ENCODE peak calls at places on chromosomes 3 and 15, in ten cellular contexts. O is heart left ventricle, R is stomach, P is adrenal gland, D is WERI-Rb-1, Z is neuronal stem cell, Q is aorta, H is right lobe of liver, L is ascending aorta, U is brain microvascular endothelial cell. V is an unnamed sample. For H3K36me3, the result is how much of the 10 kb centered on the place peaks cover.

GRCh38 chr3:36729204-36730056 is 34.9 kb downstream of the DCLK3 start:
- DNase-seq in L (no peak), P (no peak), Z (peak), D (no peak), Q (no peak), H (no peak), U (peak), R (no peak), O (no peak), V (no peak)

GRCh38 chr15:63210151-63211051 is 21.0 kb downstream of the RAB8B start:
- DNase-seq in P (no peak), O (no peak), U (no peak), L (no peak), Q (no peak), Z (no peak), R (no peak), D (no peak), H (no peak), V (peak)

GRCh38 chr3:77321646-77322045 is 281.7 kb downstream of the ROBO2 start:
- DNase-seq in U (no peak), L (no peak), D (no peak), Z (no peak), O (no peak), Q (no peak), P (no peak), H (no peak), R (no peak), V (no peak)

GRCh38 chr15:75725719-75726607 is 13.3 kb upstream of the CSPG4 start:
- DNase-seq in D (no peak), U (no peak), R (no peak), H (peak), P (no peak), Q (peak), O (peak), L (no peak), Z (no peak), V (no peak)

GRCh38 chr15:64029111-64029510 is 17.2 kb downstream of the DAPK2 start:
- DNase-seq in U (no peak), P (no peak), O (no peak), R (no peak), L (no peak), H (no peak), Z (no peak), Q (no peak), D (no peak), V (peak)

GRCh38 chr3:180362081-180362480 is 239.9 kb upstream of the TTC14 start:
- DNase-seq in L (no peak), D (no peak), O (no peak), Z (no peak), U (no peak), H (no peak), R (no peak), P (no peak), Q (no peak), V (no peak)

GRCh38 chr3:61960976-61961375 is 399.6 kb downstream of the PTPRG start:
- DNase-seq in O (no peak), R (no peak), P (no peak), D (no peak), U (no peak), Q (no peak), L (no peak), Z (no peak), H (no peak), V (no peak)

GRCh38 chr15:58467722-58468436 is 36.1 kb downstream of the LIPC start:
- DNase-seq in Z (no peak), Q (no peak), L (no peak), R (peak), D (no peak), H (peak), P (no peak), U (no peak), O (no peak), V (no peak)

GRCh38 chr15:57640935-57641682 is 49.4 kb downstream of the MYZAP start:
- DNase-seq in H (no peak), R (no peak), Q (no peak), P (no peak), O (no peak), Z (peak), L (no peak), U (peak), D (peak), V (peak)

GRCh38 chr3:3196148-3196861 is 16.8 kb upstream of the CRBN start:
- DNase-seq in L (no peak), Q (no peak), O (no peak), D (peak), Z (no peak), H (no peak), P (no peak), U (peak), R (no peak), V (no peak)

GRCh38 chr3:87196879-87197278 is 30.2 kb upstream of the CHMP2B start:
- DNase-seq in R (no peak), H (no peak), P (no peak), L (no peak), O (no peak), U (no peak), D (no peak), Q (no peak), Z (no peak), V (no peak)

GRCh38 chr15:26620528-26620927 is 152.3 kb downstream of the GABRB3 start:
- DNase-seq in P (no peak), Z (no peak), L (no peak), D (no peak), H (no peak), R (no peak), Q (no peak), U (no peak), O (no peak), V (no peak)

GRCh38 chr15:41827290-41827879 is 507 bp upstream of the JMJD7 start:
- DNase-seq in Z (peak), U (no peak), Q (no peak), O (no peak), P (peak), L (no peak), R (peak), H (peak), D (no peak), V (peak)

GRCh38 chr3:178520436-178520835 is 15.8 kb upstream of the KCNMB2 start:
- DNase-seq in O (no peak), H (no peak), Z (no peak), Q (no peak), P (no peak), L (no peak), R (no peak), U (no peak), D (no peak), V (no peak)

GRCh38 chr15:57927091-57927631 is 138.3 kb downstream of the ALDH1A2 start:
- DNase-seq in H (no peak), D (no peak), O (no peak), Q (no peak), Z (no peak), P (no peak), U (no peak), R (no peak), L (no peak), V (no peak)

GRCh38 chr3:124834723-124835718 is 52.1 kb downstream of the ITGB5 start:
- DNase-seq in O (peak), Z (no peak), L (peak), P (no peak), U (peak), D (no peak), H (peak), R (peak), Q (no peak), V (no peak)

GRCh38 chr15:96342611-96343528 is 12.4 kb downstream of the NR2F2 start:
- DNase-seq in L (no peak), R (no peak), D (no peak), H (no peak), Q (no peak), O (no peak), P (no peak), Z (no peak), U (peak), V (no peak)

GRCh38 chr3:171829841-171830559 is 13.1 kb upstream of the TMEM212 start:
- DNase-seq in L (peak), U (peak), P (peak), Z (no peak), R (peak), O (peak), Q (peak), D (peak), H (peak), V (peak)

GRCh38 chr3:194377708-194378107 is 8.2 kb upstream of the LRRC15 start:
- DNase-seq in Q (no peak), H (no peak), P (no peak), R (no peak), O (no peak), Z (no peak), L (no peak), U (no peak), D (no peak), V (no peak)

GRCh38 chr15:88727439-88727838 is 75.8 kb upstream of the ACAN start:
- DNase-seq in Q (no peak), P (no peak), O (no peak), L (no peak), Z (no peak), H (no peak), R (peak), U (no peak), D (no peak), V (no peak)

GRCh38 chr3:62718515-62719320 is 156.5 kb downstream of the CADPS start:
- DNase-seq in Z (no peak), O (no peak), D (peak), H (no peak), L (no peak), P (no peak), Q (no peak), U (no peak), R (no peak), V (no peak)

GRCh38 chr3:59816312-59816711 is 766.5 kb upstream of the CFAP20DC start:
- DNase-seq in U (no peak), Q (no peak), Z (no peak), D (no peak), L (no peak), P (no peak), O (no peak), H (no peak), R (no peak), V (no peak)

GRCh38 chr15:52020253-52021085 is 1.4 kb downstream of the MAPK6 start:
- DNase-seq in O (no peak), Z (no peak), U (no peak), D (no peak), H (no peak), P (no peak), R (no peak), Q (no peak), L (no peak), V (no peak)

GRCh38 chr3:140344601-140345000 is 333.3 kb upstream of the TRIM42 start:
- DNase-seq in Q (no peak), O (no peak), R (no peak), L (no peak), D (no peak), Z (no peak), P (no peak), H (no peak), U (no peak), V (no peak)

GRCh38 chr3:46934508-46935167 is 41.9 kb downstream of the CCDC12 start:
- DNase-seq in O (peak), P (peak), Z (no peak), H (peak), D (no peak), L (no peak), Q (peak), U (no peak), R (no peak), V (no peak)

GRCh38 chr3:42632146-42632545 is 21.4 kb upstream of the ZBTB47 start:
- DNase-seq in R (no peak), U (no peak), D (no peak), Z (no peak), Q (no peak), H (no peak), P (no peak), L (no peak), O (no peak), V (no peak)

GRCh38 chr15:33021806-33022389 is 172.6 kb downstream of the FMN1 start:
- DNase-seq in D (peak), R (no peak), L (no peak), O (no peak), U (peak), Q (no peak), Z (peak), H (no peak), P (no peak), V (peak)

GRCh38 chr3:86984271-86984670 is 6.7 kb downstream of the VGLL3 start:
- DNase-seq in H (no peak), R (no peak), D (no peak), L (no peak), O (no peak), Q (no peak), P (no peak), U (no peak), Z (no peak), V (no peak)

GRCh38 chr3:45938043-45938435 is 5.2 kb upstream of the CXCR6 start:
- DNase-seq in O (no peak), U (no peak), Q (no peak), R (no peak), P (no peak), H (no peak), Z (no peak), L (no peak), D (no peak), V (no peak)

GRCh38 chr3:181707980-181708379 is 3.7 kb upstream of the SOX2 start:
- DNase-seq in O (no peak), H (no peak), D (no peak), P (no peak), L (no peak), Z (no peak), U (no peak), Q (no peak), R (no peak), V (no peak)

GRCh38 chr3:197558000-197558399 is 2.2 kb upstream of the BDH1 start:
- DNase-seq in O (no peak), R (no peak), D (no peak), Z (no peak), Q (no peak), L (no peak), P (no peak), H (no peak), U (no peak), V (no peak)

GRCh38 chr3:106097817-106098410 is 229.1 kb upstream of the CBLB start:
- DNase-seq in L (no peak), D (no peak), Q (no peak), R (no peak), U (no peak), O (no peak), H (no peak), Z (no peak), P (no peak), V (no peak)

GRCh38 chr15:42084465-42085235 is 9.7 kb downstream of the PLA2G4D start:
- DNase-seq in R (peak), O (peak), H (peak), P (peak), Z (peak), D (peak), L (peak), Q (peak), U (peak), V (peak)

GRCh38 chr3:72231439-72232196 is 446.7 kb upstream of the PROK2 start:
- DNase-seq in O (no peak), Z (no peak), D (no peak), Q (no peak), U (no peak), P (no peak), L (no peak), H (no peak), R (no peak), V (no peak)

GRCh38 chr15:41630616-41631218 is 29.5 kb upstream of the MGA start:
- DNase-seq in L (no peak), U (no peak), D (no peak), R (no peak), Q (no peak), O (no peak), Z (no peak), P (no peak), H (no peak), V (no peak)

GRCh38 chr3:15287565-15288330 is 44.6 kb downstream of the SH3BP5 start:
- DNase-seq in D (no peak), U (peak), R (peak), H (peak), P (peak), O (no peak), Q (no peak), L (peak), Z (no peak), V (no peak)

GRCh38 chr3:129260606-129261005 is 11.2 kb downstream of the COPG1 start:
- DNase-seq in P (no peak), D (no peak), H (no peak), O (no peak), Z (no peak), Q (peak), L (no peak), R (no peak), U (no peak), V (no peak)

GRCh38 chr3:129259612-129260477 is 10.4 kb downstream of the COPG1 start:
- DNase-seq in H (no peak), D (no peak), O (no peak), P (no peak), L (no peak), Q (no peak), R (peak), Z (no peak), U (no peak), V (no peak)

GRCh38 chr3:129256270-129256669 is 6.9 kb downstream of the COPG1 start:
- DNase-seq in D (no peak), O (no peak), P (no peak), L (no peak), Q (no peak), Z (no peak), U (no peak), R (no peak), H (no peak), V (no peak)

GRCh38 chr3:129254536-129255230 is 5.3 kb downstream of the COPG1 start:
- DNase-seq in Z (no peak), L (no peak), O (no peak), H (no peak), D (no peak), R (no peak), P (no peak), Q (peak), U (no peak), V (no peak)

DNA sequence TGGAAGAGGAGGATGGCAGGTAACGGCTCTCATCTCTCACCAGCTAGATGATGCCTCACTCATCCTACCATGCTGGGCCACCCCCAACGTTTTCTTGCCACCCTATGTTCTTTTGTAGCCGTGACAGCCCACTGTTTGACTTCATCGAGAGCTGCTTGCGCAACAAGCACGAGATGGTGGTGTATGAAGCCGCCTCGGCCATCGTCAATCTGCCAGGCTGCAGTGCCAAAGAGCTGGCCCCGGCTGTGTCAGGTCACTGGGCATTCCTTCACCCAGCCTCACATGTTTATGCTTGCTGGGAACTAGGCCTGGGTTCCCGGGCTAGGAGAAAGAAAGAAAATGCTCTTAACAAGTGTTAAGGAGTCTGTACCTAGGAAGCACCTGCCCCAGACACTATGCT is 8.2 kb downstream of the COPG1 start:
- DNase-seq in O (no peak), H (peak), D (no peak), R (no peak), Z (no peak), U (no peak), Q (peak), L (no peak), P (no peak), V (no peak)
- H3K36me3 ChIP-seq in O (half or more), H (half or more), D (half or more), R (half or more), Z (half or more), U (half or more), Q (under half), L (half or more), P (half or more), V (half or more)

DNA sequence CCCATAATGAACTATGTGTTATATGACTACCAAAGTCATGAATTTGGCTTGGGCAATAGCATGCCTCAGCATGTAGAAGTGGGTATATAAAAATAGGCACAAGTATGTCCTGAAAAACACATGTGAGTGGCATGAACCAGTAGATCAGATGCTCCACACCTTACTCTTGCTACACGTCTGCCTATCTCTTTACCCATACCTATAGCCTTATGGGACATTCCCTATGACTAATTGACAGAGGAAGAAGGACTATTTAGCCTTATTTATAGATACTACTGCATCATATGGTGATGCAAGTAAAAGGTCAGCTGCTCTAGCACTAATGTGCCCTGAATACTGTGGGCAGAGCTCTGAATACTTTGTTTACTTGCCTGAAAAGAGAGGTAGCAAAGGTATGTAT is 81.0 kb upstream of the ZPLD1 start:
- DNase-seq in Z (no peak), Q (no peak), O (no peak), U (no peak), P (no peak), L (no peak), H (no peak), D (no peak), R (no peak), V (no peak)
- H3K36me3 ChIP-seq in Z (under half), Q (under half), O (under half), U (under half), P (under half), L (under half), H (under half), D (under half), R (under half), V (under half)

GRCh38 chr3:108555966-108556581 is 33.2 kb downstream of the CIP2A start:
- DNase-seq in U (no peak), L (no peak), Z (no peak), O (no peak), Q (no peak), P (no peak), H (no peak), R (no peak), D (no peak), V (no peak)

GRCh38 chr3:108554233-108554632 is 35.0 kb downstream of the CIP2A start:
- DNase-seq in R (no peak), Q (no peak), L (no peak), P (no peak), Z (no peak), U (no peak), H (no peak), O (no peak), D (no peak), V (no peak)

GRCh38 chr3:108552267-108553159 is 36.7 kb downstream of the CIP2A start:
- DNase-seq in Z (peak), R (no peak), L (no peak), U (peak), Q (no peak), H (no peak), D (no peak), P (no peak), O (no peak), V (peak)

DNA sequence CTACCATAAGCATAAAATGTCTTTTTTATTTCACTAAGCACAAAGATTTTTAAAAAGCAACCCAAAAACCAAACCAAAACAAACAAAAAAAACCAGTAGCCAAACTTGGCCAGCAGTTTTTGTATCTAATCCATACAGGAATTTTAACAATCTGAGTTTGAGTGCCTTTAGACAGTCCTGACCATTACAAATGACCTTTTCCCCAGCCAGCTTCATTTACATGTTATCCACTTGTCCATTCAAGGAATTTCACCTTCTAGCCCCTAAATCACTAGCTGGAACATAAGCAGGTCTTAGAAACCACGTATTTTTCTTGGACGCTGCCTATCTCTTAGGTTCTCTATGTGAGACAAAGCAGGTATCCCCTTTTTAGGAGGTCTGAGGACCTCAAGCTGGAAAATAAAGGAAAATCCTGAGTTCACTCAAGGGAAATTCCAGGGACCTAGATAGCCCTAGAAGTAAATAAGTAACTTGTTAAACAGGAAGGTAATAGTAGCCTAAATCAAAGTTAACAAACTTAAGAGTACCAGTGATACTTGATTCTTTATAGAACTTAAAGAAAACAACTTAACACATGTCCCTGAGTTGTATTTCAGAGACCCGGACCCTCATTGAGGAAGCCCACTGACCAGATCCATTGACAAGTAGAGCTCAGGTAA is 34.2 kb downstream of the CIP2A start:
- DNase-seq in U (no peak), Z (no peak), P (no peak), H (no peak), L (no peak), R (no peak), Q (no peak), D (no peak), O (no peak), V (no peak)
- H3K36me3 ChIP-seq in U (under half), Z (half or more), P (under half), H (under half), L (under half), R (under half), Q (under half), D (half or more), O (under half), V (half or more)

GRCh38 chr3:53238881-53239280 is 16.9 kb downstream of the TKT start:
- DNase-seq in R (no peak), P (no peak), Q (no peak), L (no peak), D (no peak), U (no peak), O (no peak), H (no peak), Z (no peak), V (no peak)
- H3K36me3 ChIP-seq in R (half or more), P (half or more), Q (under half), L (half or more), D (half or more), U (half or more), O (half or more), H (under half), Z (half or more), V (half or more)

GRCh38 chr3:52210037-52210436 is 12.1 kb downstream of the ALAS1 start:
- DNase-seq in Z (no peak), P (no peak), D (no peak), O (no peak), L (no peak), U (no peak), Q (peak), R (no peak), H (no peak), V (no peak)
- H3K36me3 ChIP-seq in Z (half or more), P (half or more), D (under half), O (half or more), L (half or more), U (half or more), Q (under half), R (half or more), H (half or more), V (half or more)

GRCh38 chr3:79835701-79836100 is 67.9 kb upstream of the ROBO1 start:
- DNase-seq in L (no peak), D (no peak), R (no peak), Z (no peak), H (no peak), P (no peak), U (no peak), Q (no peak), O (no peak), V (no peak)
- H3K36me3 ChIP-seq in L (under half), D (under half), R (under half), Z (under half), H (under half), P (under half), U (under half), Q (under half), O (under half), V (under half)

GRCh38 chr15:65896231-65896630 is 26.9 kb downstream of the RAB11A start:
- DNase-seq in P (no peak), O (no peak), D (no peak), Z (no peak), L (no peak), R (no peak), Q (no peak), U (no peak), H (no peak), V (no peak)
- H3K36me3 ChIP-seq in P (under half), O (half or more), D (under half), Z (half or more), L (half or more), R (half or more), Q (under half), U (under half), H (under half), V (under half)

V was measured in HAP-1.